ENCODE peak calls at places on chromosomes 5 and 9, in four cellular contexts. One of them, this sample, is unnamed.

GRCh38 chr9:123387686-123388085 is 31.7 kb downstream of the CRB2 start:
- DNase-seq in Calu3: no peak
- DNase-seq in neural progenitor cell: no peak
- DNase-seq in AG10803: no peak
- DNase-seq in this sample: no peak

GRCh38 chr9:137590123-137590468 is 216 bp downstream of the ZMYND19 start:
- DNase-seq in Calu3: no peak
- DNase-seq in neural progenitor cell: no peak
- DNase-seq in AG10803: no peak
- DNase-seq in this sample: no peak

GRCh38 chr9:77016526-77017504 is 2.6 kb upstream of the FOXB2 start:
- DNase-seq in Calu3: no peak
- DNase-seq in neural progenitor cell: peak; percentile 71
- DNase-seq in AG10803: no peak
- DNase-seq in this sample: no peak

GRCh38 chr5:621341-621761 is 9.2 kb downstream of the CEP72 start:
- DNase-seq in AG10803: no peak
- DNase-seq in Calu3: no peak
- DNase-seq in neural progenitor cell: no peak
- DNase-seq in this sample: no peak

GRCh38 chr5:98999631-99000030 is 70.8 kb upstream of the CHD1 start:
- DNase-seq in Calu3: no peak
- DNase-seq in AG10803: no peak
- DNase-seq in neural progenitor cell: no peak
- DNase-seq in this sample: no peak

GRCh38 chr5:401216-402034 is 41.6 kb upstream of the EXOC3 start:
- DNase-seq in Calu3: no peak
- DNase-seq in AG10803: no peak
- DNase-seq in neural progenitor cell: no peak
- DNase-seq in this sample: no peak

GRCh38 chr9:128166169-128166568 is 6.1 kb downstream of the BBLN start:
- DNase-seq in AG10803: no peak
- DNase-seq in Calu3: no peak
- DNase-seq in neural progenitor cell: no peak
- DNase-seq in this sample: no peak

GRCh38 chr5:57117601-57118000 is 56.3 kb upstream of the GPBP1 start:
- DNase-seq in neural progenitor cell: no peak
- DNase-seq in AG10803: no peak
- DNase-seq in Calu3: no peak
- DNase-seq in this sample: no peak

GRCh38 chr9:106868096-106868495 is 5.1 kb downstream of the ZNF462 start:
- DNase-seq in AG10803: no peak
- DNase-seq in neural progenitor cell: no peak
- DNase-seq in Calu3: no peak
- DNase-seq in this sample: no peak

GRCh38 chr5:58710871-58711270 is 128.0 kb downstream of the RAB3C start:
- DNase-seq in Calu3: no peak
- DNase-seq in AG10803: no peak
- DNase-seq in neural progenitor cell: no peak
- DNase-seq in this sample: no peak

GRCh38 chr5:148125641-148126040 is 42.7 kb upstream of the SPINK14 start:
- DNase-seq in AG10803: no peak
- DNase-seq in neural progenitor cell: no peak
- DNase-seq in Calu3: no peak
- DNase-seq in this sample: no peak

GRCh38 chr5:38468978-38469706 is 87.3 kb downstream of the LIFR start:
- DNase-seq in neural progenitor cell: no peak
- DNase-seq in AG10803: no peak
- DNase-seq in Calu3: no peak
- DNase-seq in this sample: no peak

GRCh38 chr9:96644137-96644536 is 11.0 kb downstream of the PRXL2C start:
- DNase-seq in Calu3: no peak
- DNase-seq in neural progenitor cell: no peak
- DNase-seq in AG10803: no peak
- DNase-seq in this sample: no peak

GRCh38 chr9:129317179-129318011 is 139.3 kb upstream of the IER5L start:
- DNase-seq in Calu3: peak; percentile 53
- DNase-seq in AG10803: peak; percentile 42
- DNase-seq in neural progenitor cell: peak; percentile 36
- DNase-seq in this sample: no peak

GRCh38 chr9:3337515-3337914 is 188.3 kb downstream of the RFX3 start:
- DNase-seq in AG10803: peak; percentile 62
- DNase-seq in neural progenitor cell: no peak
- DNase-seq in Calu3: peak; percentile 10
- DNase-seq in this sample: no peak

GRCh38 chr5:170738840-170739239 is 44.7 kb upstream of the GABRP start:
- DNase-seq in neural progenitor cell: no peak
- DNase-seq in Calu3: no peak
- DNase-seq in AG10803: no peak
- DNase-seq in this sample: no peak

GRCh38 chr5:129899454-129899853 is 4.8 kb upstream of the CHSY3 start:
- DNase-seq in neural progenitor cell: no peak
- DNase-seq in Calu3: no peak
- DNase-seq in AG10803: peak; percentile 45
- DNase-seq in this sample: no peak

GRCh38 chr9:93206576-93207155 is 22.7 kb downstream of the WNK2 start:
- DNase-seq in neural progenitor cell: no peak
- DNase-seq in Calu3: no peak
- DNase-seq in AG10803: no peak
- DNase-seq in this sample: no peak

GRCh38 chr5:143140492-143141231 is 262.8 kb downstream of the NR3C1 start:
- DNase-seq in AG10803: no peak
- DNase-seq in Calu3: peak; percentile 43
- DNase-seq in neural progenitor cell: no peak
- DNase-seq in this sample: no peak

GRCh38 chr5:156628421-156628820 is 221.7 kb upstream of the PPP1R2B start:
- DNase-seq in Calu3: no peak
- DNase-seq in neural progenitor cell: no peak
- DNase-seq in AG10803: no peak
- DNase-seq in this sample: no peak

GRCh38 chr5:159539678-159540077 is 209.4 kb upstream of the IL12B start:
- DNase-seq in AG10803: no peak
- DNase-seq in Calu3: no peak
- DNase-seq in neural progenitor cell: no peak
- DNase-seq in this sample: no peak

GRCh38 chr5:2920312-2920711 is 168.8 kb upstream of the IRX2 start:
- DNase-seq in AG10803: no peak
- DNase-seq in neural progenitor cell: no peak
- DNase-seq in Calu3: no peak
- DNase-seq in this sample: no peak

GRCh38 chr9:83456226-83456625 is 82.0 kb downstream of the FRMD3 start:
- DNase-seq in neural progenitor cell: no peak
- DNase-seq in AG10803: no peak
- DNase-seq in Calu3: no peak
- DNase-seq in this sample: no peak

GRCh38 chr5:110865400-110866094 is 126.7 kb downstream of the SLC25A46 start:
- DNase-seq in Calu3: peak; percentile 63
- DNase-seq in AG10803: peak; percentile 2
- DNase-seq in neural progenitor cell: peak; percentile 72
- DNase-seq in this sample: no peak

GRCh38 chr9:110031511-110032173 is 176.3 kb downstream of the C9orf152 start:
- DNase-seq in AG10803: peak; percentile 75
- DNase-seq in Calu3: no peak
- DNase-seq in neural progenitor cell: no peak
- DNase-seq in this sample: no peak

GRCh38 chr5:168042284-168043080 is 249.0 kb upstream of the WWC1 start:
- DNase-seq in neural progenitor cell: no peak
- DNase-seq in Calu3: no peak
- DNase-seq in AG10803: no peak
- DNase-seq in this sample: no peak

GRCh38 chr9:136615631-136616306 is 46.9 kb upstream of the EGFL7 start:
- DNase-seq in Calu3: no peak
- DNase-seq in AG10803: no peak
- DNase-seq in neural progenitor cell: no peak
- DNase-seq in this sample: peak; percentile 79

GRCh38 chr9:130043654-130044623 is 950 bp upstream of the FNBP1 start:
- DNase-seq in AG10803: peak; percentile 53
- DNase-seq in neural progenitor cell: peak; percentile 61
- DNase-seq in Calu3: no peak
- DNase-seq in this sample: no peak

GRCh38 chr5:113005454-113005853 is 28.9 kb downstream of the DCP2 start:
- DNase-seq in AG10803: peak; percentile 24
- DNase-seq in neural progenitor cell: no peak
- DNase-seq in Calu3: no peak
- DNase-seq in this sample: no peak

GRCh38 chr5:32449216-32449721 is 4.7 kb upstream of the ZFR start:
- DNase-seq in AG10803: peak; percentile 90
- DNase-seq in neural progenitor cell: no peak
- DNase-seq in Calu3: no peak
- DNase-seq in this sample: no peak

GRCh38 chr5:32453916-32454315 is 9.4 kb upstream of the ZFR start:
- DNase-seq in AG10803: no peak
- DNase-seq in neural progenitor cell: no peak
- DNase-seq in Calu3: no peak
- DNase-seq in this sample: no peak

GRCh38 chr5:32454821-32455220 is 10.3 kb upstream of the ZFR start:
- DNase-seq in neural progenitor cell: no peak
- DNase-seq in AG10803: no peak
- DNase-seq in Calu3: no peak
- DNase-seq in this sample: no peak

GRCh38 chr5:32446660-32447059 is 2.1 kb upstream of the ZFR start:
- DNase-seq in AG10803: no peak
- DNase-seq in neural progenitor cell: no peak
- DNase-seq in Calu3: peak; percentile 39
- DNase-seq in this sample: peak; percentile 66

DNA sequence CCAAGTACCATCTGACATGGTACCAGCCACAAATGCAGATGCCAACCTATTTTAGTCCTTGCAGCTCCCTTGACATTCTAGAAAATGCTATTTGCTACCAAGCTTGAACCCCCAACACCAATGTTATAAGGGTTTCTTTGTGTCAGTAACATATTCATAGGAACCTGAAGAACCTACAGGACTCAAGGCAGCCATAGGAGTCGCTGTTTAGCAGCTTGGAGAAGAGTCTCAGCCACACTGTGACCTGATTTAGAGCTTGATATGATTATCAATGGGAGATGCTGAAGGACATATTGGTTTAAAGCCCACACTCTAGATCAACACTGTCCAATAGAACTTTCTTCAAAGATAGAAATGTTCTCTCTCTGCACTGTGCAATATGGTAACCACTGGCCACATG is 6.4 kb upstream of the ZFR start:
- DNase-seq in neural progenitor cell: peak; percentile 33
- DNase-seq in AG10803: no peak
- DNase-seq in Calu3: no peak
- DNase-seq in this sample: no peak
- TF ChIP-seq CTCF in neural progenitor cell: peak; percentile 46
- TF ChIP-seq CTCF in AG10803: no peak
- TF ChIP-seq CTCF in Calu3: no peak
- TF ChIP-seq CTCF in this sample: no peak

GRCh38 chr5:149147673-149148072 is 6.4 kb downstream of the ABLIM3 start:
- DNase-seq in AG10803: no peak
- DNase-seq in neural progenitor cell: no peak
- DNase-seq in Calu3: no peak
- DNase-seq in this sample: no peak
- TF ChIP-seq CTCF in AG10803: no peak
- TF ChIP-seq CTCF in neural progenitor cell: no peak
- TF ChIP-seq CTCF in Calu3: no peak
- TF ChIP-seq CTCF in this sample: no peak

GRCh38 chr9:84652496-84653081 is 16.9 kb upstream of the NTRK2 start:
- DNase-seq in neural progenitor cell: no peak
- DNase-seq in AG10803: no peak
- DNase-seq in Calu3: no peak
- DNase-seq in this sample: no peak
- TF ChIP-seq CTCF in neural progenitor cell: no peak
- TF ChIP-seq CTCF in AG10803: no peak
- TF ChIP-seq CTCF in Calu3: no peak
- TF ChIP-seq CTCF in this sample: no peak

GRCh38 chr5:96112123-96112670 is 150.5 kb upstream of the ELL2 start:
- DNase-seq in Calu3: no peak
- DNase-seq in AG10803: no peak
- DNase-seq in neural progenitor cell: no peak
- DNase-seq in this sample: no peak
- TF ChIP-seq CTCF in Calu3: no peak
- TF ChIP-seq CTCF in AG10803: no peak
- TF ChIP-seq CTCF in neural progenitor cell: no peak
- TF ChIP-seq CTCF in this sample: no peak

DNA sequence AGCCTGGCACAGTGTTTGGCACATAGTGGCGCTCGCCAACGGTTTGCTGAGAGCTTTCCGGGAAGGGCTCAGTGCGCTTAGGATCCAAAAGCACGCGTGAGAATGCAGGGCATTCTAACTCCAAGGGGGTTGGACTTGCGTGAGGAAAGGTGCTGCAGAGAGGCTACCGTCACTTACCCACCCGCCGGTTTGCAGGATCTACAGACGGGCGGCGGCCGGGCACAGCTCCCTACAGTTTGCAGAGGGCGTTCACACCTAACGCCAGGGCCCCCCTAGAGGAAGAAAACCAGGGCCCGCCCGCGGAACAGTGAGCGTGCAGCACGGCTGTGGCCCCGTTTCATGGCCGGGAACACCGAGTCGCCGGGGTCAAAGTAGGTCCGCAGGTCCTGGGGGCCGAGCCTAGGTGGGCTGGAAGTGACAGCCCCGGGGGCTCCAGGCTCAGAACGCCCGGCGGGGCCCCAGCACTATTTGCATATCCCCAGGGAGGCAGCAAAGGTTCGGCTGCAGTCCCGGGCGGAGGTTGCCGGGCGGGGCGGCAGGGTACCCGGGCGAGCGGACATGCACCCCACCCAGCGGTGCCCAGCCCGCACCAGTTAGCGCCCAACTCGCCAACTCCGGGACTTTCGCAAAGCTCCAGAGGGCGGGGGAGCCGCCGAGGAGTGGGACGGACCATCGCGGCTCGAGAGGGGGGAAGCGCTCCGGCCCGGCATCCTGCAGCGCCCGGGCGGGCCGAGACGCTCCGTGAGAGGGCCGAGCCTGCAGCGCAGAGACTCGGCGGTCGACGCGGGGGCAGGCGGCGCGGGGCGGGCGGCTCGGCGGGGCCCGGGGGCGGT is 498 bp upstream of the GALNT10 start:
- DNase-seq in AG10803: peak; percentile 81
- DNase-seq in Calu3: peak; percentile 89
- DNase-seq in neural progenitor cell: peak; percentile 92
- DNase-seq in this sample: peak; percentile 81
- TF ChIP-seq CTCF in AG10803: peak; percentile 49
- TF ChIP-seq CTCF in Calu3: peak; percentile 50
- TF ChIP-seq CTCF in neural progenitor cell: peak; percentile 37
- TF ChIP-seq CTCF in this sample: peak; percentile 50

DNA sequence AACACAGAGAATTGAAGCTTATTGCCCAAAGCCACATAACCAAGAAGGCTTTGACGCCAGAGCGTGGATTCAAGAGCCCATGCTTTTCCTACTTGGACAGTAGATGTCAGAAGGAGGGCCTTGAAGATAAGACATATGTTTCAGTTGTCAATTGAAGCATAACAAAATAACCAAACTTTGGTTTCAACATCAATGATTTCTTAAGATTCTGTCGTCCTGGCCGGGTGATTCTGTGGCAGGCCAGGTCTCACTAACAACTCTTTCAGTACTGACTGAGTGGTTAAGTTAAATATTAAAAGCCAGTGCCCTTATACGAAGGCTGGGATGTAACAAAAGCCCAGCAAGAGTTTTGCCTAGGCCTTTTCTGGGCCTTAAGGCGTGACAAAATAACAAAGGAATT is 94.0 kb downstream of the RCL1 start:
- DNase-seq in Calu3: no peak
- DNase-seq in neural progenitor cell: peak; percentile 73
- DNase-seq in AG10803: peak; percentile 5
- DNase-seq in this sample: no peak
- TF ChIP-seq CTCF in Calu3: no peak
- TF ChIP-seq CTCF in neural progenitor cell: no peak
- TF ChIP-seq CTCF in AG10803: no peak
- TF ChIP-seq CTCF in this sample: no peak

GRCh38 chr9:35756743-35757526 is 2.9 kb upstream of the MSMP start:
- DNase-seq in AG10803: no peak
- DNase-seq in neural progenitor cell: peak; percentile 78
- DNase-seq in Calu3: peak; percentile 72
- DNase-seq in this sample: no peak
- TF ChIP-seq CTCF in AG10803: no peak
- TF ChIP-seq CTCF in neural progenitor cell: peak; percentile 73
- TF ChIP-seq CTCF in Calu3: no peak
- TF ChIP-seq CTCF in this sample: peak; percentile 55

This sample was measured in CD14-positive monocyte.